ENCODE peak calls at places on chromosomes 7 and 10, in five cellular contexts. One of them, this sample, is unnamed.

GRCh38 chr10:91698258-91698657 is 65.4 kb upstream of the PPP1R3C start:
- DNase-seq in uterus: no peak
- DNase-seq in GM23248: no peak
- DNase-seq in K562: no peak
- DNase-seq in CD8-positive, alpha-beta memory T cell: no peak
- DNase-seq in this sample: no peak

GRCh38 chr10:60549686-60550085 is 160.0 kb upstream of the ANK3 start:
- DNase-seq in uterus: no peak
- DNase-seq in GM23248: peak; percentile 20
- DNase-seq in K562: no peak
- DNase-seq in CD8-positive, alpha-beta memory T cell: no peak
- DNase-seq in this sample: no peak

GRCh38 chr7:39979406-39980073 is 29.5 kb downstream of the CDK13 start:
- DNase-seq in uterus: no peak
- DNase-seq in GM23248: no peak
- DNase-seq in K562: no peak
- DNase-seq in CD8-positive, alpha-beta memory T cell: peak; percentile 65
- DNase-seq in this sample: no peak

GRCh38 chr7:66099551-66100407 is 14.9 kb upstream of the CRCP start:
- DNase-seq in uterus: peak; percentile 72
- DNase-seq in GM23248: peak; percentile 87
- DNase-seq in K562: peak; percentile 50
- DNase-seq in CD8-positive, alpha-beta memory T cell: peak; percentile 15
- DNase-seq in this sample: peak; percentile 17

GRCh38 chr10:18044976-18045720 is 93.4 kb downstream of the SLC39A12 start:
- DNase-seq in uterus: no peak
- DNase-seq in GM23248: peak; percentile 43
- DNase-seq in K562: no peak
- DNase-seq in CD8-positive, alpha-beta memory T cell: no peak
- DNase-seq in this sample: no peak

GRCh38 chr10:95339863-95340262 is 49.1 kb upstream of the PDLIM1 start:
- DNase-seq in uterus: no peak
- DNase-seq in GM23248: no peak
- DNase-seq in K562: no peak
- DNase-seq in CD8-positive, alpha-beta memory T cell: no peak
- DNase-seq in this sample: no peak

GRCh38 chr10:49282879-49283321 is 16.1 kb upstream of the C10orf71 start:
- DNase-seq in uterus: no peak
- DNase-seq in GM23248: no peak
- DNase-seq in K562: no peak
- DNase-seq in CD8-positive, alpha-beta memory T cell: no peak
- DNase-seq in this sample: no peak

GRCh38 chr10:127720142-127720541 is 16.8 kb upstream of the FOXI2 start:
- DNase-seq in uterus: no peak
- DNase-seq in GM23248: no peak
- DNase-seq in K562: no peak
- DNase-seq in CD8-positive, alpha-beta memory T cell: no peak
- DNase-seq in this sample: no peak

GRCh38 chr7:14332155-14332554 is 342.7 kb upstream of the ETV1 start:
- DNase-seq in uterus: no peak
- DNase-seq in GM23248: peak; percentile 32
- DNase-seq in K562: no peak
- DNase-seq in CD8-positive, alpha-beta memory T cell: no peak
- DNase-seq in this sample: no peak

GRCh38 chr10:59854571-59854970 is 51.8 kb downstream of the CCDC6 start:
- DNase-seq in uterus: no peak
- DNase-seq in GM23248: no peak
- DNase-seq in K562: no peak
- DNase-seq in CD8-positive, alpha-beta memory T cell: no peak
- DNase-seq in this sample: no peak

GRCh38 chr7:23183279-23184012 is 1.6 kb downstream of the NUP42 start:
- DNase-seq in uterus: no peak
- DNase-seq in GM23248: peak; percentile 11
- DNase-seq in K562: no peak
- DNase-seq in CD8-positive, alpha-beta memory T cell: no peak
- DNase-seq in this sample: no peak

GRCh38 chr7:102317231-102318059 is 30.8 kb downstream of the SH2B2 start:
- DNase-seq in uterus: no peak
- DNase-seq in GM23248: no peak
- DNase-seq in K562: peak; percentile 41
- DNase-seq in CD8-positive, alpha-beta memory T cell: no peak
- DNase-seq in this sample: no peak

GRCh38 chr10:7122561-7122960 is 288.3 kb downstream of the SFMBT2 start:
- DNase-seq in uterus: no peak
- DNase-seq in GM23248: no peak
- DNase-seq in K562: no peak
- DNase-seq in CD8-positive, alpha-beta memory T cell: no peak
- DNase-seq in this sample: no peak

GRCh38 chr7:67019562-67020390 is 23.1 kb downstream of the TYW1 start:
- DNase-seq in uterus: no peak
- DNase-seq in GM23248: peak; percentile 70
- DNase-seq in K562: peak; percentile 53
- DNase-seq in CD8-positive, alpha-beta memory T cell: no peak
- DNase-seq in this sample: no peak

GRCh38 chr7:116740758-116741462 is 68.9 kb downstream of the MET start:
- DNase-seq in uterus: no peak
- DNase-seq in GM23248: peak; percentile 10
- DNase-seq in K562: no peak
- DNase-seq in CD8-positive, alpha-beta memory T cell: no peak
- DNase-seq in this sample: no peak

GRCh38 chr7:99928994-99929729 is at the start of gene GJC3:
- DNase-seq in uterus: peak; percentile 20
- DNase-seq in GM23248: peak; percentile 78
- DNase-seq in K562: peak; percentile 68
- DNase-seq in CD8-positive, alpha-beta memory T cell: peak; percentile 16
- DNase-seq in this sample: peak; percentile 44

GRCh38 chr7:94286111-94286510 is 108.6 kb upstream of the COL1A2 start:
- DNase-seq in uterus: no peak
- DNase-seq in GM23248: peak; percentile 39
- DNase-seq in K562: no peak
- DNase-seq in CD8-positive, alpha-beta memory T cell: no peak
- DNase-seq in this sample: no peak

GRCh38 chr10:132446661-132447445 is 49.9 kb downstream of the PWWP2B start:
- DNase-seq in uterus: peak; percentile 60
- DNase-seq in GM23248: peak; percentile 57
- DNase-seq in K562: peak; percentile 43
- DNase-seq in CD8-positive, alpha-beta memory T cell: peak; percentile 64
- DNase-seq in this sample: peak; percentile 75

GRCh38 chr7:5420841-5421625 is 2.6 kb downstream of the TNRC18 start:
- DNase-seq in uterus: no peak
- DNase-seq in GM23248: peak; percentile 61
- DNase-seq in K562: peak; percentile 44
- DNase-seq in CD8-positive, alpha-beta memory T cell: no peak
- DNase-seq in this sample: no peak

GRCh38 chr10:104333037-104333727 is 5.1 kb downstream of the ITPRIP start:
- DNase-seq in uterus: no peak
- DNase-seq in GM23248: no peak
- DNase-seq in K562: peak; percentile 57
- DNase-seq in CD8-positive, alpha-beta memory T cell: peak; percentile 81
- DNase-seq in this sample: peak; percentile 95

GRCh38 chr10:79143879-79144278 is 75.1 kb downstream of the ZMIZ1 start:
- DNase-seq in uterus: no peak
- DNase-seq in GM23248: no peak
- DNase-seq in K562: no peak
- DNase-seq in CD8-positive, alpha-beta memory T cell: no peak
- DNase-seq in this sample: no peak

GRCh38 chr7:1149351-1149794 is 10.6 kb downstream of the ZFAND2A start:
- DNase-seq in uterus: no peak
- DNase-seq in GM23248: no peak
- DNase-seq in K562: no peak
- DNase-seq in CD8-positive, alpha-beta memory T cell: no peak
- DNase-seq in this sample: no peak

GRCh38 chr7:8627322-8627721 is 193.9 kb downstream of the NXPH1 start:
- DNase-seq in uterus: no peak
- DNase-seq in GM23248: no peak
- DNase-seq in K562: no peak
- DNase-seq in CD8-positive, alpha-beta memory T cell: no peak
- DNase-seq in this sample: no peak

GRCh38 chr7:69042138-69042537 is 556.1 kb upstream of the AUTS2 start:
- DNase-seq in uterus: no peak
- DNase-seq in GM23248: no peak
- DNase-seq in K562: no peak
- DNase-seq in CD8-positive, alpha-beta memory T cell: no peak
- DNase-seq in this sample: no peak

GRCh38 chr7:114889646-114890285 is 32.1 kb upstream of the MDFIC start:
- DNase-seq in uterus: no peak
- DNase-seq in GM23248: peak; percentile 99
- DNase-seq in K562: no peak
- DNase-seq in CD8-positive, alpha-beta memory T cell: no peak
- DNase-seq in this sample: no peak

GRCh38 chr10:61845950-61846268 is 55.6 kb upstream of the ARID5B start:
- DNase-seq in uterus: no peak
- DNase-seq in GM23248: no peak
- DNase-seq in K562: no peak
- DNase-seq in CD8-positive, alpha-beta memory T cell: no peak
- DNase-seq in this sample: no peak

GRCh38 chr7:93374345-93374940 is 142.3 kb downstream of the VPS50 start:
- DNase-seq in uterus: no peak
- DNase-seq in GM23248: peak; percentile 61
- DNase-seq in K562: peak; percentile 17
- DNase-seq in CD8-positive, alpha-beta memory T cell: no peak
- DNase-seq in this sample: no peak

GRCh38 chr7:75915416-75916156 is 631 bp downstream of the POR start:
- DNase-seq in uterus: peak; percentile 28
- DNase-seq in GM23248: peak; percentile 55
- DNase-seq in K562: peak; percentile 37
- DNase-seq in CD8-positive, alpha-beta memory T cell: peak; percentile 12
- DNase-seq in this sample: peak; percentile 42

GRCh38 chr7:29563590-29564454 is at the start of gene PRR15:
- DNase-seq in uterus: peak; percentile 17
- DNase-seq in GM23248: peak; percentile 58
- DNase-seq in K562: no peak
- DNase-seq in CD8-positive, alpha-beta memory T cell: no peak
- DNase-seq in this sample: no peak

GRCh38 chr10:127925471-127926207 is 18.7 kb downstream of the PTPRE start:
- DNase-seq in uterus: no peak
- DNase-seq in GM23248: no peak
- DNase-seq in K562: no peak
- DNase-seq in CD8-positive, alpha-beta memory T cell: no peak
- DNase-seq in this sample: no peak

GRCh38 chr7:102331536-102332275 is 24.5 kb downstream of the SPDYE6 start:
- DNase-seq in uterus: no peak
- DNase-seq in GM23248: no peak
- DNase-seq in K562: no peak
- DNase-seq in CD8-positive, alpha-beta memory T cell: no peak
- DNase-seq in this sample: no peak

GRCh38 chr7:2819954-2820397 is 24.1 kb downstream of the GNA12 start:
- DNase-seq in uterus: no peak
- DNase-seq in GM23248: no peak
- DNase-seq in K562: no peak
- DNase-seq in CD8-positive, alpha-beta memory T cell: no peak
- DNase-seq in this sample: no peak
- H3K27ac ChIP-seq in uterus: peak overlapping the region; percentile 55
- H3K27ac ChIP-seq in GM23248: peak overlapping the region; percentile 89
- H3K27ac ChIP-seq in K562: no peak overlapping the region
- H3K27ac ChIP-seq in CD8-positive, alpha-beta memory T cell: no peak overlapping the region
- H3K27ac ChIP-seq in this sample: no peak overlapping the region

GRCh38 chr7:64608116-64608910 is 45.4 kb upstream of the ZNF680 start:
- DNase-seq in uterus: no peak
- DNase-seq in GM23248: no peak
- DNase-seq in K562: no peak
- DNase-seq in CD8-positive, alpha-beta memory T cell: no peak
- DNase-seq in this sample: no peak
- H3K27ac ChIP-seq in uterus: no peak overlapping the region
- H3K27ac ChIP-seq in GM23248: no peak overlapping the region
- H3K27ac ChIP-seq in K562: no peak overlapping the region
- H3K27ac ChIP-seq in CD8-positive, alpha-beta memory T cell: no peak overlapping the region
- H3K27ac ChIP-seq in this sample: no peak overlapping the region

DNA sequence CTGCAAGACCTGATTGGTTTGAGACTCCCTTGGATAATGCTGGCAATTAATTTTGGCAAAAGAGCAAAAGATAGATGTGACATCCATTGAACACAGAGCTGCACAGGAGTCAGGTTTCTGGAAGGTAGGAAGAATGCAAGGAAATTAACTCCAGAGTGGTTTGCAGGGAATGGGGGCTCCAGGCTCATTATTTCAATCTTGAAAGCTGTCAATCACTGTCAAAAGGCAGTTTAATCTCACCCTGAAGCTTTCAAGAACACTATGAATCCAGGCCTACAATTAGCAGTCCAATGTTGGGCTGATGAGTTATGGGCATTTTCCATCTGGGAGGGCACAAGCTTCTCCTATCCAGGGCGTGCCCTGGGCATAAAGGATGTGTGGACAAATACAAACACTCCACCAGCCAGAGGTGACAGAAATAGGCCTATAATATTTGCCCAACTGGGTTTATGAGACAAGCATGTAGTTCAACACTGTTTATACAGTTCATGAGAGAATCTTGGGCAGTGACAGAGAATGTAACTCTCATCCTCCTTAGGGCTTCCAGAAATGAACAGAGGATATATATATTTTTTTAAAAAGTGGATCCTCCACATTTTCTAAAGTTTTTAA is 80.5 kb downstream of the KCNMA1 start:
- DNase-seq in uterus: no peak
- DNase-seq in GM23248: no peak
- DNase-seq in K562: no peak
- DNase-seq in CD8-positive, alpha-beta memory T cell: no peak
- DNase-seq in this sample: no peak
- H3K27ac ChIP-seq in uterus: no peak overlapping the region
- H3K27ac ChIP-seq in GM23248: no peak overlapping the region
- H3K27ac ChIP-seq in K562: no peak overlapping the region
- H3K27ac ChIP-seq in CD8-positive, alpha-beta memory T cell: no peak overlapping the region
- H3K27ac ChIP-seq in this sample: no peak overlapping the region

DNA sequence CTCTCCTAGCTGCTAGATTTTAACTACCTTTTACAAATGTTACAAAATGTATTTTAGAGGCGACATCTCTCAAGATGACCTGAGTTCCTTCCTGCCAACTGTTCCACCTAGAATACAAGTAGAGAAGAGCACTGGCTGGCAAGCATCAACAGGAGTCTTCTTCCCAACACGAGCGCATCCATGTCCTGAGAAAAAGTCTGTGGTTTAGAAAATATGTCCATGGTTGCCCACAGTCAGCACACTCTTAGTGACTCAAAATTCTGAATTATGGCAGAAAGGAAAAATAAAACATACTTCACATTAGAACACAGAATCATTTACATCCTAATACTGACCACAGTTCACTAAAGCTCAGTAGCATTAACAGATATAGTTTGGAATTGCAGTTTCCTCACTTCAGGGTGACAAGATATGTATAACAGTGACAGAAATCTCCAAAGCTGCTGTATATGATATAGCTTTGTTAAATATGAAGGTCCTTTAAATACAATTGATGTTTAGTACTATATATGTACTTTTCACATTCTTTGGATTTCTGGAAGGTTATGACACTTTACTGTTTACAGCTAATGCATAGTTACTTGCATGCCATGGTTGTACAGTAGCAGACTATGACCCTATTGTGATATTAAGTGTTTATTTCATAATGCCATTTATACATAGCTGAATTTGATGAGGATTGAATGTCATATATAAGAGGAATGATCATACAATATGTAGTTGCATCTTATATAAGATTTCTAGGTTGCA is 327.1 kb downstream of the GFRA1 start:
- DNase-seq in uterus: no peak
- DNase-seq in GM23248: no peak
- DNase-seq in K562: no peak
- DNase-seq in CD8-positive, alpha-beta memory T cell: no peak
- DNase-seq in this sample: no peak
- H3K27ac ChIP-seq in uterus: no peak overlapping the region
- H3K27ac ChIP-seq in GM23248: peak overlapping the region; percentile 13
- H3K27ac ChIP-seq in K562: no peak overlapping the region
- H3K27ac ChIP-seq in CD8-positive, alpha-beta memory T cell: no peak overlapping the region
- H3K27ac ChIP-seq in this sample: no peak overlapping the region